ENCODE peak calls at places on chromosomes 6 and 20, in six cellular contexts. One of them, this sample, is unnamed.

GRCh38 chr20:57412347-57413029 is 21.3 kb downstream of the RBM38 start:
- DNase-seq in GM10248: no peak
- DNase-seq in left ventricle myocardium inferior: no peak
- DNase-seq in pancreas: no peak
- DNase-seq in spleen: peak; percentile 51
- DNase-seq in tibial artery: no peak
- DNase-seq in this sample: no peak

GRCh38 chr6:40545954-40546353 is 41.2 kb downstream of the LRFN2 start:
- DNase-seq in GM10248: no peak
- DNase-seq in spleen: peak; percentile 52
- DNase-seq in tibial artery: no peak
- DNase-seq in pancreas: no peak
- DNase-seq in left ventricle myocardium inferior: no peak
- DNase-seq in this sample: peak; percentile 31

GRCh38 chr6:168136001-168136400 is 57.0 kb upstream of the FRMD1 start:
- DNase-seq in spleen: peak; percentile 32
- DNase-seq in GM10248: no peak
- DNase-seq in left ventricle myocardium inferior: no peak
- DNase-seq in pancreas: no peak
- DNase-seq in tibial artery: no peak
- DNase-seq in this sample: no peak

GRCh38 chr6:130624046-130624445 is 203.2 kb upstream of the SMLR1 start:
- DNase-seq in spleen: no peak
- DNase-seq in left ventricle myocardium inferior: no peak
- DNase-seq in tibial artery: no peak
- DNase-seq in GM10248: no peak
- DNase-seq in pancreas: no peak
- DNase-seq in this sample: no peak

GRCh38 chr6:127690092-127690491 is 113.1 kb downstream of the C6orf58 start:
- DNase-seq in tibial artery: no peak
- DNase-seq in GM10248: no peak
- DNase-seq in left ventricle myocardium inferior: no peak
- DNase-seq in spleen: no peak
- DNase-seq in pancreas: no peak
- DNase-seq in this sample: no peak

GRCh38 chr20:20657092-20657491 is 55.4 kb downstream of the RALGAPA2 start:
- DNase-seq in tibial artery: no peak
- DNase-seq in left ventricle myocardium inferior: no peak
- DNase-seq in pancreas: no peak
- DNase-seq in spleen: no peak
- DNase-seq in GM10248: no peak
- DNase-seq in this sample: no peak

GRCh38 chr6:170127151-170127550 is 163.7 kb downstream of the DLL1 start:
- DNase-seq in spleen: peak; percentile 55
- DNase-seq in tibial artery: peak; percentile 7
- DNase-seq in pancreas: no peak
- DNase-seq in left ventricle myocardium inferior: no peak
- DNase-seq in GM10248: no peak
- DNase-seq in this sample: no peak

GRCh38 chr20:63432577-63433061 is 39.8 kb downstream of the KCNQ2 start:
- DNase-seq in GM10248: no peak
- DNase-seq in pancreas: no peak
- DNase-seq in tibial artery: no peak
- DNase-seq in left ventricle myocardium inferior: no peak
- DNase-seq in spleen: no peak
- DNase-seq in this sample: no peak

GRCh38 chr20:62660768-62661167 is 18.5 kb downstream of the SLCO4A1 start:
- DNase-seq in tibial artery: no peak
- DNase-seq in left ventricle myocardium inferior: no peak
- DNase-seq in GM10248: no peak
- DNase-seq in spleen: no peak
- DNase-seq in pancreas: no peak
- DNase-seq in this sample: no peak

GRCh38 chr6:158654960-158655485 is 5.2 kb downstream of the SYTL3 start:
- DNase-seq in tibial artery: no peak
- DNase-seq in left ventricle myocardium inferior: no peak
- DNase-seq in pancreas: no peak
- DNase-seq in spleen: no peak
- DNase-seq in GM10248: no peak
- DNase-seq in this sample: no peak

GRCh38 chr20:58209652-58210397 is 18.6 kb downstream of the ANKRD60 start:
- DNase-seq in pancreas: peak; percentile 72
- DNase-seq in GM10248: peak; percentile 93
- DNase-seq in spleen: peak; percentile 97
- DNase-seq in left ventricle myocardium inferior: peak; percentile 82
- DNase-seq in tibial artery: peak; percentile 69
- DNase-seq in this sample: peak; percentile 96

GRCh38 chr6:155327326-155328073 is 13.2 kb upstream of the TFB1M start:
- DNase-seq in GM10248: peak; percentile 32
- DNase-seq in tibial artery: peak; percentile 40
- DNase-seq in left ventricle myocardium inferior: no peak
- DNase-seq in pancreas: peak; percentile 53
- DNase-seq in spleen: no peak
- DNase-seq in this sample: peak; percentile 79

DNA sequence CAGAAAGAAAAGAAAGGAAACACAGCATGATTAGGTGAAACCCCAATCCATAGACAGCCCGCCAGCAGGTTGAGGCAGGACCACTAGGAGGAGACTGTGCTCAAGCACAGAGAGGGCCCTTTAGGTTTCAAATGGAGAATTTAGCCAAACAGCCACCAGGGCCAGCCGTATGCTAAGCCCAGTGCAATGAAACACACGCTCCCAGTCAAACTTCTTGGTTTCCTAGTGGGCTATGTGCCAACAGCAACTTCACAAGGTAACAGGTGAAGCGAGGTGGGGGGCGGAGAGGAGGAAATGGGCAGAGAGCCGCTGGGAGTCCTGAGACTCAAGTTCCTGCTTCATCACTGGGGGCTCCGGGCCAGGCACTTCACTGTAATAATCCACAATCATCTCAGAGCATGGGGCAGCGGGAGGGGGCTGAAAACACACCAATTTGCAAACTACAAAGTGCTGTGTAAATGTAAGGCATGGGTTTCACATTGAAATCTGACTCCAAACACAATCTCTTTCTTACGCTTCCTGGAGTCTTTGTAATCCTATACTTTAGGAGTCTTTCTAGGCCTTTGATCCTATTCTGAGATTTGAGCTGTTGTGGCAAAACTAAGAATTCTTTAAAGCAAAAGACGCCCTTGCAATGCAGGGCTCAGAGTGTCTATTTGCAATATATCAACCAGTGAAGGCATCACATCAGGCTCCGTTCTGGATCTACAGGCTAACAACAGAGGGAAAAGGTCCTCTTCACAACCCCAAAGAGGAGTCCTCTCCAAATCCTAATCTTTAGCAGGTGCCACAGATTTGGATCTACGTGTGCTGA is 117.3 kb downstream of the OPRM1 start:
- DNase-seq in GM10248: peak; percentile 37
- DNase-seq in spleen: peak; percentile 83
- DNase-seq in tibial artery: no peak
- DNase-seq in pancreas: no peak
- DNase-seq in left ventricle myocardium inferior: no peak
- DNase-seq in this sample: peak; percentile 8
- TF ChIP-seq CTCF in GM10248: peak; percentile 58
- TF ChIP-seq CTCF in spleen: peak; percentile 62
- TF ChIP-seq CTCF in tibial artery: peak; percentile 14
- TF ChIP-seq CTCF in pancreas: no peak
- TF ChIP-seq CTCF in left ventricle myocardium inferior: peak; percentile 63
- TF ChIP-seq CTCF in this sample: peak; percentile 54

GRCh38 chr6:34858681-34859080 is 29.2 kb downstream of the TAF11 start:
- DNase-seq in tibial artery: no peak
- DNase-seq in pancreas: no peak
- DNase-seq in left ventricle myocardium inferior: no peak
- DNase-seq in GM10248: no peak
- DNase-seq in spleen: no peak
- DNase-seq in this sample: no peak
- TF ChIP-seq CTCF in tibial artery: no peak
- TF ChIP-seq CTCF in pancreas: no peak
- TF ChIP-seq CTCF in left ventricle myocardium inferior: no peak
- TF ChIP-seq CTCF in GM10248: no peak
- TF ChIP-seq CTCF in spleen: no peak
- TF ChIP-seq CTCF in this sample: no peak

GRCh38 chr6:109008061-109008460 is 86.6 kb downstream of the SESN1 start:
- DNase-seq in tibial artery: no peak
- DNase-seq in left ventricle myocardium inferior: no peak
- DNase-seq in spleen: no peak
- DNase-seq in pancreas: no peak
- DNase-seq in GM10248: peak; percentile 13
- DNase-seq in this sample: no peak

GRCh38 chr6:109009761-109010612 is 84.7 kb downstream of the SESN1 start:
- DNase-seq in left ventricle myocardium inferior: no peak
- DNase-seq in spleen: no peak
- DNase-seq in pancreas: no peak
- DNase-seq in GM10248: no peak
- DNase-seq in tibial artery: no peak
- DNase-seq in this sample: no peak

GRCh38 chr6:109010703-109011102 is 83.9 kb downstream of the SESN1 start:
- DNase-seq in pancreas: no peak
- DNase-seq in GM10248: no peak
- DNase-seq in left ventricle myocardium inferior: no peak
- DNase-seq in tibial artery: no peak
- DNase-seq in spleen: no peak
- DNase-seq in this sample: no peak

GRCh38 chr6:109008537-109008950 is 86.1 kb downstream of the SESN1 start:
- DNase-seq in left ventricle myocardium inferior: no peak
- DNase-seq in pancreas: no peak
- DNase-seq in spleen: no peak
- DNase-seq in GM10248: no peak
- DNase-seq in tibial artery: no peak
- DNase-seq in this sample: no peak

DNA sequence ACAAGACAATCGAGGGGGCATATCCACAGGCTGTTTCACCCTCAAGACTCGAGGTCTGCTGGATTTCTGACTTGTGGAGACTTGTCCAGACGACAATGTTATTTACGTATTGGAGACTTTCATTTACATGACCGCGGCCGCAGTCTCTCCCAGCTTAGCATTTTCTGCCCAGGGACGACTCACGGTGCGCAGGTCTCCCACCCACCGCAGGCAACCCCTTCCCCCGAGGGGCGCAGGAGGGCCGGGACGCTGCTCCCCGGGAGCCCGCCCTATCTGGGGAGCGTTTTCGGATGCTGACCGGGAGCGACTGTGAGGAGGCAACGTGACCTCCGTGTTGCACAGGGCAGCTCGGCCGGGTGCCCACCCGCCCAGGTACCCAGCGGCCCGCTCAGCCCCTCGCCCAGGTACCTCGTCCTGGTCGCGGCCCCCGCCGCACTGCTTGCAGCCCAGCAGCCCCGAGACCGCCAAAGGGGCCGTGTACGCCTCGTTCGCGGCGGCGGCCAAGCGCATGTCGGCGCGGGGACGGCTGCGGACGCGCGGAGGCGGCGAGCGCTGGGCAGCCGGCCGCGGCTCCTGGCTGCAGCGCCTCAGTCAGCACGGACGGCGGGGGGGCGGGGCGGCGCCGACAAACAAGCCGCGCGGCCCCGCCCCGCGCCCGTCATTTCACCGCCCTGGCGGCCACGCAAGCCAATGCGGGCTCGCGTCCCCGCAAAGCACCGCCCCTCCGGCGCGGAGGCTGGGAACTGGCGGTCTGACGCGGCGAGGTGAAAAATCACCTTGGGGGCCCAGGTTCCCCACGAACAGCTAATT is 85.5 kb downstream of the SESN1 start:
- DNase-seq in tibial artery: peak; percentile 96
- DNase-seq in GM10248: peak; percentile 84
- DNase-seq in spleen: peak; percentile 99
- DNase-seq in pancreas: peak; percentile 93
- DNase-seq in left ventricle myocardium inferior: peak; percentile 98
- DNase-seq in this sample: peak; percentile 78
- TF ChIP-seq CTCF in tibial artery: peak; percentile 66
- TF ChIP-seq CTCF in GM10248: no peak
- TF ChIP-seq CTCF in spleen: peak; percentile 55
- TF ChIP-seq CTCF in pancreas: no peak
- TF ChIP-seq CTCF in left ventricle myocardium inferior: peak; percentile 59
- TF ChIP-seq CTCF in this sample: peak; percentile 46

GRCh38 chr6:23656257-23656731 is 469.7 kb upstream of the NRSN1 start:
- DNase-seq in pancreas: no peak
- DNase-seq in GM10248: no peak
- DNase-seq in tibial artery: no peak
- DNase-seq in spleen: no peak
- DNase-seq in left ventricle myocardium inferior: no peak
- DNase-seq in this sample: no peak

GRCh38 chr6:23661549-23661948 is 464.5 kb upstream of the NRSN1 start:
- DNase-seq in pancreas: no peak
- DNase-seq in left ventricle myocardium inferior: no peak
- DNase-seq in spleen: no peak
- DNase-seq in tibial artery: no peak
- DNase-seq in GM10248: no peak
- DNase-seq in this sample: no peak

GRCh38 chr6:23656826-23657225 is 469.2 kb upstream of the NRSN1 start:
- DNase-seq in tibial artery: no peak
- DNase-seq in left ventricle myocardium inferior: no peak
- DNase-seq in pancreas: no peak
- DNase-seq in spleen: no peak
- DNase-seq in GM10248: no peak
- DNase-seq in this sample: no peak

GRCh38 chr6:23655502-23655901 is 470.5 kb upstream of the NRSN1 start:
- DNase-seq in left ventricle myocardium inferior: no peak
- DNase-seq in GM10248: no peak
- DNase-seq in spleen: no peak
- DNase-seq in tibial artery: no peak
- DNase-seq in pancreas: no peak
- DNase-seq in this sample: no peak

GRCh38 chr6:23659125-23659524 is 466.9 kb upstream of the NRSN1 start:
- DNase-seq in GM10248: no peak
- DNase-seq in spleen: no peak
- DNase-seq in left ventricle myocardium inferior: no peak
- DNase-seq in tibial artery: no peak
- DNase-seq in pancreas: no peak
- DNase-seq in this sample: peak; percentile 32
- TF ChIP-seq CTCF in GM10248: no peak
- TF ChIP-seq CTCF in spleen: no peak
- TF ChIP-seq CTCF in left ventricle myocardium inferior: peak; percentile 59
- TF ChIP-seq CTCF in tibial artery: no peak
- TF ChIP-seq CTCF in pancreas: no peak
- TF ChIP-seq CTCF in this sample: peak; percentile 77